ENCODE peak calls at places on chromosomes 13 and 19, in five cellular contexts. N is heart left ventricle, A is lower leg skin, R is thyroid gland, T is tibial nerve. W is an unnamed sample.

GRCh38 chr19:15532779-15533521 is 24.6 kb downstream of the CYP4F22 start:
- DNase-seq in N (no peak), R (no peak), A (no peak), T (no peak), W (peak; percentile 20)

GRCh38 chr13:75217949-75218348 is 264.0 kb downstream of the TBC1D4 start:
- DNase-seq in R (no peak), T (no peak), N (no peak), A (no peak), W (no peak)

GRCh38 chr19:29834991-29835390 is 23.2 kb downstream of the CCNE1 start:
- DNase-seq in N (no peak), R (no peak), T (no peak), A (no peak), W (no peak)

GRCh38 chr19:55297267-55297666 is 13.5 kb downstream of the BRSK1 start:
- DNase-seq in T (no peak), A (no peak), N (no peak), R (no peak), W (no peak)

GRCh38 chr13:52454459-52454824 is 836 bp upstream of the CKAP2 start:
- DNase-seq in N (no peak), R (peak; percentile 27), A (peak; percentile 47), T (no peak), W (no peak)

GRCh38 chr19:50639121-50640112 is at the start of gene SYT3:
- DNase-seq in R (peak; percentile 17), A (no peak), N (peak; percentile 58), T (no peak), W (no peak)

GRCh38 chr19:10228925-10229324 is 2.2 kb downstream of the S1PR2 start:
- DNase-seq in A (no peak), T (peak; percentile 31), N (no peak), R (no peak), W (no peak)

GRCh38 chr19:13842294-13843103 is 34.4 kb upstream of the NANOS3 start:
- DNase-seq in T (peak; percentile 82), A (peak; percentile 85), R (peak; percentile 83), N (peak; percentile 93), W (peak; percentile 78)

GRCh38 chr13:72403396-72404010 is 323.9 kb downstream of the MZT1 start:
- DNase-seq in R (no peak), N (no peak), T (no peak), A (no peak), W (no peak)

GRCh38 chr13:43936630-43937029 is 56.9 kb downstream of the LACC1 start:
- DNase-seq in A (no peak), T (no peak), N (no peak), R (no peak), W (no peak)

GRCh38 chr13:90710355-90710754 is 637.1 kb upstream of the MIR17HG start:
- DNase-seq in R (no peak), T (no peak), A (no peak), N (no peak), W (no peak)

GRCh38 chr19:37999309-38000213 is 92.6 kb downstream of the SIPA1L3 start:
- DNase-seq in N (peak; percentile 69), R (peak; percentile 62), T (peak; percentile 44), A (peak; percentile 27), W (peak; percentile 61)

GRCh38 chr13:54124700-54125099 is 1096.1 kb downstream of the OLFM4 start:
- DNase-seq in R (no peak), T (no peak), A (no peak), N (no peak), W (no peak)

GRCh38 chr19:55080915-55081772 is 5.5 kb downstream of the EPS8L1 start:
- DNase-seq in N (peak; percentile 83), T (peak; percentile 45), R (peak; percentile 68), A (peak; percentile 84), W (peak; percentile 48)

GRCh38 chr19:35037716-35038622 is 3.6 kb upstream of the HPN start:
- DNase-seq in N (peak; percentile 55), R (peak; percentile 54), T (no peak), A (no peak), W (peak; percentile 92)

GRCh38 chr13:20460744-20461143 is 64.9 kb downstream of the CRYL1 start:
- DNase-seq in R (no peak), N (no peak), A (no peak), T (no peak), W (no peak)

GRCh38 chr13:74221752-74222151 is 87.5 kb upstream of the KLF12 start:
- DNase-seq in N (no peak), R (no peak), T (no peak), A (no peak), W (no peak)

GRCh38 chr19:52464798-52465470 is 11.6 kb downstream of the ZNF578 start:
- DNase-seq in A (no peak), T (no peak), N (no peak), R (no peak), W (no peak)

GRCh38 chr19:33385956-33386355 is 12.4 kb downstream of the CEBPG start:
- DNase-seq in T (no peak), A (no peak), R (peak; percentile 95), N (peak; percentile 76), W (no peak)

GRCh38 chr13:37403776-37404497 is 194.6 kb downstream of the POSTN start:
- DNase-seq in R (no peak), T (no peak), A (no peak), N (no peak), W (no peak)

GRCh38 chr19:31285744-31286143 is 63.5 kb downstream of the TSHZ3 start:
- DNase-seq in R (no peak), A (no peak), N (no peak), T (no peak), W (no peak)

GRCh38 chr19:10568444-10568825 is 344 bp downstream of the CDKN2D start:
- DNase-seq in A (no peak), N (no peak), T (no peak), R (peak; percentile 53), W (no peak)

GRCh38 chr13:45826741-45827140 is 24.8 kb downstream of the SIAH3 start:
- DNase-seq in N (no peak), A (no peak), R (no peak), T (no peak), W (no peak)

GRCh38 chr13:101917833-101918755 is 465.6 kb downstream of the ITGBL1 start:
- DNase-seq in T (no peak), R (no peak), N (no peak), A (no peak), W (no peak)

DNA sequence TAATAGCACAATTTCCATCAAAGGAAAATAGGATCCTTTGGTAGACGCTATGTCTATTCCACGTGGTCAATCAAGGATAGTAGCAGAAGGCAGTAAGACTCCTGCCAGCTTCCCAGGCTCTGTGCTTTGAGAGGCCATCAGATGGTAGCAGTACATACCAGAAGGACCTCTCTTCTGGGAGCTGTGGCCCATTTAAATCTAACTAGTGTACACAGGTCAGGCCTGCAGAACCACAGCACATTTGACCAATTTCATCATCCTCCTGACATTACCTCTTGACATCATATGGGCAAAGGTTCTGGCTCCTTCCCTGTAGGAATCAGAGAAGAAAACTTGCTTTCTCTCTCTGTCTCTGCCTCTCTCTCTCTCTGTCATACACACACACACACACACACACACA is 229.6 kb upstream of the HTR2A start:
- DNase-seq in T (no peak), R (peak; percentile 74), N (no peak), A (no peak), W (no peak)
- TF ChIP-seq CTCF in T (no peak), R (peak; percentile 55), N (no peak), A (no peak), W (no peak)

GRCh38 chr19:48481846-48482639 is 12.9 kb downstream of the CYTH2 start:
- DNase-seq in T (no peak), A (no peak), N (no peak), R (no peak), W (no peak)
- TF ChIP-seq POLR2A in T (no peak), A (no peak), N (no peak), R (no peak), W (no peak)

GRCh38 chr19:4645718-4646117 is 6.4 kb downstream of the TNFAIP8L1 start:
- DNase-seq in R (no peak), T (no peak), N (no peak), A (no peak), W (no peak)
- TF ChIP-seq CTCF in R (no peak), T (no peak), N (no peak), A (no peak), W (no peak)

GRCh38 chr19:47713046-47714021 is at the start of gene EHD2:
- DNase-seq in R (peak; percentile 68), T (peak; percentile 54), A (peak; percentile 53), N (peak; percentile 84), W (peak; percentile 38)
- TF ChIP-seq POLR2A in R (peak; percentile 41), T (peak; percentile 53), A (no peak), N (peak; percentile 86), W (peak; percentile 72)

GRCh38 chr13:50376895-50377575 is 361.8 kb downstream of the KCNRG start:
- DNase-seq in T (no peak), A (no peak), N (peak; percentile 30), R (peak; percentile 24), W (no peak)
- TF ChIP-seq CTCF in T (no peak), A (no peak), N (peak; percentile 31), R (no peak), W (peak; percentile 54)

DNA sequence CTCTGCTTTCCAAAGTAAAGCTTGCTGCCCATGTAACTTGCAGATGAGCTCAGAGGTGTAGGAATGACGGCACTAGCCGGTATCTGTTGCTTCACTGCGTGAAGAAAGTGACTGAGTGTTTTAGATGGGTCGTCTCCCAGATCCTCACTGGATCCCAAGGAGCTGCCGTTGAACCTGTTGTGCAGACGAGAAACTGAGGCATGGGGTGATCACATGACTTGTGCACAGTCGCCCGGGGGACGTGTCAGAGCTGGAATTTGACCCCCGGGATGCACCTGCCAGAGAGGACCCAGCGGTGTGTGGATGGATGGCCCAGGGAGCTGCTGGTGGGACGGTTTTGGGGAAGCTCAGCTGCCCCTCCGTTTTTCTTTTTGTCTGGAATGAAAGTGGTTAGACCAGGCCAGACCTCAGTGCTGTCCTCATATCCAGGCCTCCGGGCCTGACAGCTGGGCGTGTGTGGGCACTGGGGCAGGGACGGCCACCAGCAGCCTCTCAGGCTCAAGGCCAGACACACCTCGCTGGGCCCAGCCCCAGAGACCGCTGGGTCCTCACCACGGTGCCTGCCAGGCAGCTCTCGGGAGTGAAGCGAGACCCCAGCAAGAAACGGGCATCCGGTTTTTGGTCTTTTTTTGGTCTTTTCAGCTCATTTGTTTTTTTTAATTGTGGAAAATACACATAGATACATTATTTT is 12.5 kb downstream of the ARID3A start:
- DNase-seq in R (no peak), A (no peak), N (no peak), T (no peak), W (no peak)
- TF ChIP-seq POLR2A in R (no peak), A (no peak), N (no peak), T (no peak), W (no peak)

DNA sequence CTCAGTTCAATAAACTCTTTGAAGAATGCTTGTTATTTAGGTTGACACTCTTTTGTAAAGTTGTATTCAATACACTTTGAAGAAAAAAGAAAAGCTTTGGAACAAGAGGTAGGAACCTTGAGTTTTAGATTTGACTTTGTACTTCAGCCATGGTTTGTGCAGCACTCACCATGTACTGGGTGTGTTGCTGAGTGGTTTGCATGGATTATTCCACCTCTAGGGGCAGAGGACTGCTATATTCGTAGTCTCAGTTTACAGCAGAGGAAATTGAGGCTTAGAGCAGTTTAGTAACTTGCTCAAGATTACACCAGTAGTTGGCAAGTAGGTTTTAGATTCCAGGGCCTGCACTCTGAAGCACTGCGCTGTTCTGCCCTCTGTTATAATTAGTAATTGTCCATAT is 68.8 kb downstream of the DNAJC3 start:
- DNase-seq in T (no peak), A (no peak), N (no peak), R (no peak), W (no peak)
- TF ChIP-seq CTCF in T (no peak), A (no peak), N (no peak), R (no peak), W (no peak)